ENCODE peak calls at places on chromosome 5, in six cellular contexts. E is aorta, S is left ventricle myocardium inferior, F is neural progenitor cell, J is GM12878, X is SK-N-SH. Q is an unnamed sample.

GRCh38 chr5:163350083-163350482 is 87.3 kb upstream of the CCNG1 start:
- DNase-seq in F (no peak), S (no peak), J (no peak), X (peak; percentile 67), E (no peak), Q (no peak)

GRCh38 chr5:33423018-33423630 is 17.6 kb upstream of the TARS1 start:
- DNase-seq in E (no peak), X (no peak), J (no peak), S (no peak), F (no peak), Q (no peak)

GRCh38 chr5:68264024-68264956 is 48.7 kb downstream of the PIK3R1 start:
- DNase-seq in F (no peak), S (peak; percentile 35), E (no peak), X (no peak), J (no peak), Q (peak; percentile 52)

GRCh38 chr5:35436441-35437057 is 181.1 kb upstream of the SPEF2 start:
- DNase-seq in S (no peak), E (no peak), F (peak; percentile 57), J (no peak), X (peak; percentile 23), Q (no peak)

GRCh38 chr5:79750611-79751510 is 61.2 kb downstream of the CMYA5 start:
- DNase-seq in S (no peak), X (no peak), E (no peak), J (no peak), F (no peak), Q (no peak)

GRCh38 chr5:76548525-76549229 is 74.5 kb downstream of the F2RL2 start:
- DNase-seq in X (no peak), F (no peak), S (no peak), J (no peak), E (no peak), Q (no peak)

GRCh38 chr5:154278172-154278571 is 87.6 kb downstream of the GALNT10 start:
- DNase-seq in E (no peak), X (no peak), S (no peak), J (no peak), F (no peak), Q (no peak)

GRCh38 chr5:53262348-53262970 is 152.9 kb upstream of the MOCS2 start:
- DNase-seq in S (no peak), E (no peak), X (peak; percentile 2), J (no peak), F (peak; percentile 46), Q (peak; percentile 45)

GRCh38 chr5:154475613-154476342 is 2.2 kb downstream of the HAND1 start:
- DNase-seq in S (no peak), J (no peak), F (peak; percentile 85), X (no peak), E (no peak), Q (no peak)

GRCh38 chr5:124907098-124907644 is 160.7 kb upstream of the ZNF608 start:
- DNase-seq in S (no peak), J (no peak), F (no peak), E (peak; percentile 59), X (no peak), Q (no peak)

GRCh38 chr5:34490501-34491250 is 165.5 kb upstream of the RAI14 start:
- DNase-seq in X (no peak), F (peak; percentile 51), S (no peak), J (no peak), E (no peak), Q (no peak)

GRCh38 chr5:173890195-173890951 is 2.2 kb downstream of the CPEB4 start:
- DNase-seq in X (peak; percentile 51), F (peak; percentile 23), E (peak; percentile 66), S (peak; percentile 38), J (no peak), Q (peak; percentile 36)

GRCh38 chr5:78537821-78538220 is 110.8 kb downstream of the LHFPL2 start:
- DNase-seq in S (no peak), F (peak; percentile 64), E (no peak), J (no peak), X (peak; percentile 58), Q (no peak)

GRCh38 chr5:68347549-68347948 is 132.0 kb downstream of the PIK3R1 start:
- DNase-seq in S (no peak), E (no peak), X (no peak), F (no peak), J (no peak), Q (no peak)

GRCh38 chr5:82252744-82253143 is 25.4 kb downstream of the RPS23 start:
- DNase-seq in E (no peak), J (no peak), X (no peak), S (no peak), F (no peak), Q (no peak)

GRCh38 chr5:171162602-171163001 is 146.4 kb upstream of the TLX3 start:
- DNase-seq in S (no peak), X (peak; percentile 38), E (no peak), J (no peak), F (peak; percentile 77), Q (no peak)

GRCh38 chr5:133870661-133871060 is 97.8 kb downstream of the C5orf15 start:
- DNase-seq in S (no peak), X (no peak), J (no peak), E (no peak), F (peak; percentile 29), Q (no peak)

GRCh38 chr5:62395210-62395950 is 8.3 kb downstream of the DIMT1 start:
- DNase-seq in J (no peak), S (no peak), X (no peak), E (no peak), F (no peak), Q (no peak)

GRCh38 chr5:161027763-161028162 is 175.8 kb upstream of the ATP10B start:
- DNase-seq in F (no peak), J (no peak), X (no peak), S (no peak), E (no peak), Q (no peak)

GRCh38 chr5:153350192-153350883 is 140.1 kb upstream of the GRIA1 start:
- DNase-seq in F (peak; percentile 73), J (no peak), S (no peak), E (no peak), X (no peak), Q (no peak)

DNA sequence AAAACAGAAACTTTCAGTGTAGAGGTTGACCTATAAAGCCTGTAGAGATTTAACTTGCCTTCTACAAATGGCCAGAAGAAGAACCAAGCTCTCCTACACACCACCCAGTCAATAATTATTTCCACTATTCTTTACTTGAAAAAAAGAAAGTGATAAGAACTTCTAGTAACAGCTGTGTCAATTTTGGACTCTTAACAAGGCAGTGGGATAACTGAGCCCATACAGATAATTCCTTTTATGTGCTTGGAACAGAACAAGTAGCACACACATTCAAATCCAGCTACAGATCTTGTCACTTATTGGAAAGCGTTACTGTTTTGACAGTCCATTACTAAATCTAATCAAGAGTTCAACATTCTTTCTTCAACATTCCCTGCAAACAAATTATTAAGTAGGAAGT is 6.2 kb downstream of the PTGER4 start:
- DNase-seq in S (no peak), E (no peak), X (no peak), F (no peak), J (no peak), Q (no peak)
- H3K4me1 ChIP-seq in S (peaks cover 67% of the 10 kb centered on the region), E (no peaks in the 10 kb centered on the region), X (no peaks in the 10 kb centered on the region), F (peaks cover 9% of the 10 kb centered on the region), J (peaks cover 3% of the 10 kb centered on the region), Q (peaks cover 4% of the 10 kb centered on the region)

GRCh38 chr5:141354900-141355469 is at the start of gene PCDHGA4:
- DNase-seq in E (no peak), J (no peak), X (no peak), F (no peak), S (no peak), Q (no peak)

GRCh38 chr5:141356950-141357349 is 2.1 kb downstream of the PCDHGA4 start:
- DNase-seq in S (no peak), E (no peak), F (no peak), X (no peak), J (no peak), Q (no peak)

GRCh38 chr5:141359790-141360426 is at the start of gene PCDHGB2:
- DNase-seq in F (peak; percentile 38), J (no peak), X (peak; percentile 62), E (no peak), S (no peak), Q (no peak)

GRCh38 chr5:141355641-141356040 is 820 bp downstream of the PCDHGA4 start:
- DNase-seq in E (no peak), S (no peak), X (no peak), F (no peak), J (no peak), Q (no peak)

GRCh38 chr5:141356133-141356532 is 1.3 kb downstream of the PCDHGA4 start:
- DNase-seq in E (no peak), F (no peak), X (no peak), S (no peak), J (no peak), Q (no peak)
- H3K9me3 ChIP-seq in E (peaks cover 38% of the 10 kb centered on the region), F (peaks cover 17% of the 10 kb centered on the region), X (no peaks in the 10 kb centered on the region), S (peaks cover 98% of the 10 kb centered on the region), J (peaks cover 4% of the 10 kb centered on the region), Q (peaks cover 7% of the 10 kb centered on the region)

GRCh38 chr5:10735569-10736255 is 25.3 kb downstream of the DAP start:
- DNase-seq in E (no peak), J (no peak), X (no peak), S (no peak), F (no peak), Q (no peak)

GRCh38 chr5:10736354-10736753 is 24.7 kb downstream of the DAP start:
- DNase-seq in F (no peak), X (no peak), J (no peak), E (no peak), S (no peak), Q (no peak)

GRCh38 chr5:10734050-10734709 is 26.9 kb downstream of the DAP start:
- DNase-seq in E (no peak), J (no peak), S (no peak), X (no peak), F (no peak), Q (no peak)

GRCh38 chr5:10733426-10733825 is 27.6 kb downstream of the DAP start:
- DNase-seq in S (no peak), F (no peak), E (no peak), X (no peak), J (no peak), Q (no peak)

DNA sequence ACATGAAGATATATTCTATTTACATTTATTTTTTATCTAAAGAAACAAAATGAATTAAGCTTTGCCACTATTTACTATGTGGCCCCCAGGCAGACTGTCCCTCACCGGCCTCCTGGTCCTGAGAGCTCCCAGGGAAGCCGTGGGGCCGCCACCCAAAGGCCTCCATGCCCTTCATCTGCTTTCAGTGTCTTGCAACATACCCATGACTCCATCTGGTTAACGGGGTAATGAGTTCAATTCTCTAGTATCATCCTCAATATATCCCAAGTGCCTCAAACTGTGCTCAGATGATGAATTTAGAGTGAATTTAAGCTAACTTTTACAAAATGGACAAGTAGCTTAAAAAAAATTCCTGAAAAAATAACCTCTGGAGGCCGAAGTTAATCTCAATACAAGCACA is 26.2 kb downstream of the DAP start:
- DNase-seq in J (no peak), X (no peak), F (no peak), S (no peak), E (no peak), Q (no peak)
- H3K36me3 ChIP-seq in J (peaks cover 8% of the 10 kb centered on the region), X (peaks cover 54% of the 10 kb centered on the region), F (peaks cover 1% of the 10 kb centered on the region), S (peaks cover 5% of the 10 kb centered on the region), E (peaks cover 3% of the 10 kb centered on the region), Q (no peaks in the 10 kb centered on the region)

GRCh38 chr5:150639751-150640150 is 709 bp upstream of the SYNPO start:
- DNase-seq in E (no peak), X (no peak), F (no peak), S (no peak), J (no peak), Q (peak; percentile 76)
- H3K4me1 ChIP-seq in E (peaks cover 2% of the 10 kb centered on the region), X (peaks cover 74% of the 10 kb centered on the region), F (peaks cover 57% of the 10 kb centered on the region), S (peaks cover 99% of the 10 kb centered on the region), J (no peaks in the 10 kb centered on the region), Q (peaks cover 51% of the 10 kb centered on the region)

GRCh38 chr5:12147513-12147912 is 243.3 kb upstream of the CTNND2 start:
- DNase-seq in E (no peak), J (no peak), S (no peak), F (no peak), X (no peak), Q (no peak)
- H3K9me3 ChIP-seq in E (peaks cover 1% of the 10 kb centered on the region), J (no peaks in the 10 kb centered on the region), S (peaks cover 33% of the 10 kb centered on the region), F (no peaks in the 10 kb centered on the region), X (no peaks in the 10 kb centered on the region), Q (no peaks in the 10 kb centered on the region)

Q was measured in ovary.